ENCODE peak calls at places on chromosomes 13 and 19, in seven cellular contexts. F is right lobe of liver; T is anterior cingulate cortex; S is SJSA1; J is HFF-Myc; M is NCI-H774; E is activated gamma-delta T cell treated with anti-CD3 and anti-CD28 coated beads, Interleukin-2, amount 50 U/mL, for 16 hours. P is an unnamed sample.

GRCh38 chr13:52001120-52001731 is 10.0 kb downstream of the ATP7B start:
- DNase-seq in F (no peak), T (no peak), S (peak), J (peak), M (peak), E (no peak), P (peak)

GRCh38 chr19:2345794-2346663 is 14.0 kb upstream of the TMPRSS9 start:
- DNase-seq in F (peak), T (no peak), S (no peak), J (no peak), M (peak), E (no peak), P (peak)

GRCh38 chr19:13872695-13873389 is 4.1 kb upstream of the NANOS3 start:
- DNase-seq in F (peak), T (no peak), S (no peak), J (no peak), M (peak), E (no peak), P (no peak)

GRCh38 chr19:30089086-30089665 is 147.1 kb downstream of the URI1 start:
- DNase-seq in F (no peak), T (no peak), S (no peak), J (no peak), M (no peak), E (no peak), P (no peak)

GRCh38 chr19:38265213-38265861 is 964 bp downstream of the SPINT2 start:
- DNase-seq in F (no peak), T (no peak), S (no peak), J (no peak), M (no peak), E (no peak), P (no peak)

GRCh38 chr13:99979453-99980200 is 2.0 kb upstream of the ZIC2 start:
- DNase-seq in F (no peak), T (no peak), S (no peak), J (no peak), M (no peak), E (no peak), P (peak)

GRCh38 chr13:106507560-106508274 is 27.7 kb downstream of the EFNB2 start:
- DNase-seq in F (no peak), T (no peak), S (peak), J (no peak), M (no peak), E (no peak), P (no peak)

GRCh38 chr13:71869274-71869673 is 2.3 kb upstream of the DACH1 start:
- DNase-seq in F (no peak), T (no peak), S (no peak), J (no peak), M (no peak), E (no peak), P (no peak)

GRCh38 chr13:97627566-97627965 is 193.6 kb downstream of the RAP2A start:
- DNase-seq in F (no peak), T (peak), S (no peak), J (peak), M (no peak), E (no peak), P (no peak)

GRCh38 chr13:95643814-95644598 is 500 bp downstream of the DZIP1 start:
- DNase-seq in F (no peak), T (peak), S (peak), J (no peak), M (no peak), E (no peak), P (no peak)

P was measured in COR-L47.